ENCODE peak calls at places on chromosomes 6 and 20, in nine cellular contexts. One of them, this sample, is unnamed.

GRCh38 chr6:48032156-48032555 is 78.8 kb downstream of the PTCHD4 start:
- DNase-seq in transverse colon: no peak
- DNase-seq in omental fat pad: no peak
- DNase-seq in progenitor cell of endocrine pancreas: no peak
- DNase-seq in astrocyte of the cerebellum: peak
- DNase-seq in GM12865: no peak
- DNase-seq in Calu3: no peak
- DNase-seq in HFFc6: peak
- DNase-seq in colonic mucosa: no peak
- DNase-seq in this sample: no peak

GRCh38 chr6:6890400-6890858 is 217.3 kb upstream of the RREB1 start:
- DNase-seq in Calu3: peak
- DNase-seq in colonic mucosa: peak
- DNase-seq in progenitor cell of endocrine pancreas: no peak
- DNase-seq in GM12865: no peak
- DNase-seq in omental fat pad: no peak
- DNase-seq in astrocyte of the cerebellum: no peak
- DNase-seq in transverse colon: peak
- DNase-seq in HFFc6: no peak
- DNase-seq in this sample: no peak

GRCh38 chr6:47288245-47289090 is 21.2 kb downstream of the TNFRSF21 start:
- DNase-seq in progenitor cell of endocrine pancreas: no peak
- DNase-seq in omental fat pad: no peak
- DNase-seq in transverse colon: no peak
- DNase-seq in colonic mucosa: no peak
- DNase-seq in Calu3: no peak
- DNase-seq in GM12865: no peak
- DNase-seq in HFFc6: no peak
- DNase-seq in astrocyte of the cerebellum: no peak
- DNase-seq in this sample: no peak

GRCh38 chr6:15656145-15656544 is 6.7 kb downstream of the DTNBP1 start:
- DNase-seq in astrocyte of the cerebellum: no peak
- DNase-seq in HFFc6: no peak
- DNase-seq in Calu3: no peak
- DNase-seq in GM12865: no peak
- DNase-seq in colonic mucosa: no peak
- DNase-seq in progenitor cell of endocrine pancreas: no peak
- DNase-seq in omental fat pad: no peak
- DNase-seq in transverse colon: no peak
- DNase-seq in this sample: no peak

GRCh38 chr6:6752129-6752528 is 163.6 kb downstream of the LY86 start:
- DNase-seq in progenitor cell of endocrine pancreas: no peak
- DNase-seq in omental fat pad: no peak
- DNase-seq in Calu3: no peak
- DNase-seq in transverse colon: peak
- DNase-seq in colonic mucosa: peak
- DNase-seq in HFFc6: no peak
- DNase-seq in GM12865: no peak
- DNase-seq in astrocyte of the cerebellum: peak
- DNase-seq in this sample: no peak

GRCh38 chr20:52275243-52275817 is 83.8 kb upstream of the ZFP64 start:
- DNase-seq in transverse colon: no peak
- DNase-seq in Calu3: no peak
- DNase-seq in omental fat pad: no peak
- DNase-seq in colonic mucosa: no peak
- DNase-seq in GM12865: no peak
- DNase-seq in HFFc6: no peak
- DNase-seq in astrocyte of the cerebellum: no peak
- DNase-seq in progenitor cell of endocrine pancreas: no peak
- DNase-seq in this sample: no peak

GRCh38 chr6:36328600-36328999 is 8.1 kb downstream of the BNIP5 start:
- DNase-seq in colonic mucosa: no peak
- DNase-seq in GM12865: no peak
- DNase-seq in Calu3: no peak
- DNase-seq in HFFc6: no peak
- DNase-seq in progenitor cell of endocrine pancreas: no peak
- DNase-seq in astrocyte of the cerebellum: no peak
- DNase-seq in transverse colon: no peak
- DNase-seq in omental fat pad: no peak
- DNase-seq in this sample: no peak

GRCh38 chr20:37733416-37733815 is 39.6 kb downstream of the CTNNBL1 start:
- DNase-seq in omental fat pad: no peak
- DNase-seq in astrocyte of the cerebellum: no peak
- DNase-seq in HFFc6: no peak
- DNase-seq in GM12865: no peak
- DNase-seq in progenitor cell of endocrine pancreas: no peak
- DNase-seq in transverse colon: no peak
- DNase-seq in Calu3: no peak
- DNase-seq in colonic mucosa: no peak
- DNase-seq in this sample: no peak

GRCh38 chr6:113015249-113015648 is 668.1 kb downstream of the RFPL4B start:
- DNase-seq in omental fat pad: no peak
- DNase-seq in Calu3: no peak
- DNase-seq in transverse colon: no peak
- DNase-seq in HFFc6: peak
- DNase-seq in progenitor cell of endocrine pancreas: no peak
- DNase-seq in astrocyte of the cerebellum: no peak
- DNase-seq in GM12865: no peak
- DNase-seq in colonic mucosa: no peak
- DNase-seq in this sample: no peak

GRCh38 chr6:26659042-26659359 is 545 bp downstream of the ZNF322 start:
- DNase-seq in omental fat pad: no peak
- DNase-seq in colonic mucosa: no peak
- DNase-seq in HFFc6: no peak
- DNase-seq in astrocyte of the cerebellum: no peak
- DNase-seq in GM12865: no peak
- DNase-seq in transverse colon: no peak
- DNase-seq in Calu3: no peak
- DNase-seq in progenitor cell of endocrine pancreas: no peak
- DNase-seq in this sample: peak

GRCh38 chr6:151391021-151391470 is 313 bp downstream of the ZBTB2 start:
- DNase-seq in astrocyte of the cerebellum: no peak
- DNase-seq in colonic mucosa: peak
- DNase-seq in GM12865: peak
- DNase-seq in Calu3: peak
- DNase-seq in omental fat pad: peak
- DNase-seq in HFFc6: peak
- DNase-seq in transverse colon: peak
- DNase-seq in progenitor cell of endocrine pancreas: peak
- DNase-seq in this sample: peak

GRCh38 chr6:169420912-169421543 is 167.4 kb upstream of the THBS2 start:
- DNase-seq in progenitor cell of endocrine pancreas: peak
- DNase-seq in transverse colon: peak
- DNase-seq in omental fat pad: no peak
- DNase-seq in astrocyte of the cerebellum: no peak
- DNase-seq in GM12865: peak
- DNase-seq in Calu3: no peak
- DNase-seq in colonic mucosa: no peak
- DNase-seq in HFFc6: peak
- DNase-seq in this sample: no peak

GRCh38 chr6:93136111-93136510 is 283.2 kb downstream of the EPHA7 start:
- DNase-seq in progenitor cell of endocrine pancreas: no peak
- DNase-seq in astrocyte of the cerebellum: no peak
- DNase-seq in colonic mucosa: no peak
- DNase-seq in GM12865: no peak
- DNase-seq in omental fat pad: no peak
- DNase-seq in Calu3: no peak
- DNase-seq in HFFc6: no peak
- DNase-seq in transverse colon: no peak
- DNase-seq in this sample: no peak

GRCh38 chr20:23654005-23654404 is 16.2 kb upstream of the CST3 start:
- DNase-seq in transverse colon: no peak
- DNase-seq in Calu3: no peak
- DNase-seq in omental fat pad: no peak
- DNase-seq in astrocyte of the cerebellum: no peak
- DNase-seq in GM12865: no peak
- DNase-seq in colonic mucosa: no peak
- DNase-seq in HFFc6: no peak
- DNase-seq in progenitor cell of endocrine pancreas: no peak
- DNase-seq in this sample: no peak

GRCh38 chr6:108408453-108408852 is 113.6 kb downstream of the AFG1L start:
- DNase-seq in Calu3: no peak
- DNase-seq in progenitor cell of endocrine pancreas: no peak
- DNase-seq in colonic mucosa: no peak
- DNase-seq in HFFc6: no peak
- DNase-seq in astrocyte of the cerebellum: no peak
- DNase-seq in GM12865: no peak
- DNase-seq in omental fat pad: no peak
- DNase-seq in transverse colon: no peak
- DNase-seq in this sample: no peak

GRCh38 chr6:4858194-4859028 is 82.2 kb downstream of the CDYL start:
- DNase-seq in HFFc6: no peak
- DNase-seq in omental fat pad: no peak
- DNase-seq in astrocyte of the cerebellum: no peak
- DNase-seq in progenitor cell of endocrine pancreas: no peak
- DNase-seq in Calu3: no peak
- DNase-seq in colonic mucosa: peak
- DNase-seq in GM12865: no peak
- DNase-seq in transverse colon: no peak
- DNase-seq in this sample: no peak

GRCh38 chr20:17587831-17588230 is 18.0 kb downstream of the DSTN start:
- DNase-seq in HFFc6: no peak
- DNase-seq in progenitor cell of endocrine pancreas: no peak
- DNase-seq in colonic mucosa: no peak
- DNase-seq in Calu3: no peak
- DNase-seq in transverse colon: no peak
- DNase-seq in GM12865: no peak
- DNase-seq in astrocyte of the cerebellum: no peak
- DNase-seq in omental fat pad: no peak
- DNase-seq in this sample: no peak

GRCh38 chr20:46308258-46309157 is at the start of gene CDH22:
- DNase-seq in progenitor cell of endocrine pancreas: peak
- DNase-seq in colonic mucosa: no peak
- DNase-seq in omental fat pad: no peak
- DNase-seq in HFFc6: peak
- DNase-seq in Calu3: peak
- DNase-seq in GM12865: peak
- DNase-seq in astrocyte of the cerebellum: no peak
- DNase-seq in transverse colon: no peak
- DNase-seq in this sample: peak

DNA sequence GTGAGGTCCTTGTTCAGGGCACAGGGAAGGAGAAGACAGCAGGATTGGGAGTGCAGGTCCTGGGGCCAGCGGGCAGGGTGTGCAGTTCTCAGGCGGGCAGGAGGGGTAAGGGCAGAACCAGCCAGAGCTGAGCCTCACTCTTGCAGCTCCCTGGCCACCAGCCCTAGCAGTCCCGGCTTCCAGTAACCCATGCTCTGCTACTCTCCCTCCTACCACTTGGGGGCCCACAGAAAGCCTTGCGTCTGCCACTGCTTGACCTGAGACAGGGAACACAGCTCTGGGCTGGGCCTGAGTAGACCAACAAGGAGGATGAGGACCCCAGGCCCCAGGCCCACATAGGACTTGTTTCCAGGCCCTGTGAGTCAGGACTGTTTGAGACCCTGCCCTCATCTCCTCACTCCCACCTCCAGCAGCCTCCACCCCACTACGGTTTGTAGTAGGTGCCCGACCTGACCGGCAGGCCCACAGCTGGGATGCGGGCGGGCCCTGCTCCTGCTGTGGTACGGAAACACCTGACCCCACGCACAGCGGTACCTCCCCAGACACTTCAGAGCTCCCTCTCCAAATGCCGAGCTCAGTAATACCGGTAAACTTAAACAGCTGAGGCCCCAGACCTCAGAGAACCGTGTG is 39.2 kb downstream of the KCNK5 start:
- DNase-seq in omental fat pad: no peak
- DNase-seq in GM12865: peak
- DNase-seq in astrocyte of the cerebellum: no peak
- DNase-seq in progenitor cell of endocrine pancreas: peak
- DNase-seq in colonic mucosa: peak
- DNase-seq in HFFc6: no peak
- DNase-seq in Calu3: peak
- DNase-seq in transverse colon: peak
- DNase-seq in this sample: peak
- TF ChIP-seq CTCF in omental fat pad: no peak
- TF ChIP-seq CTCF in GM12865: peak
- TF ChIP-seq CTCF in astrocyte of the cerebellum: peak
- TF ChIP-seq CTCF in progenitor cell of endocrine pancreas: peak
- TF ChIP-seq CTCF in colonic mucosa: peak
- TF ChIP-seq CTCF in HFFc6: no peak
- TF ChIP-seq CTCF in Calu3: peak
- TF ChIP-seq CTCF in transverse colon: peak
- TF ChIP-seq CTCF in this sample: peak

GRCh38 chr20:48544402-48545333 is 283.1 kb downstream of the PREX1 start:
- DNase-seq in HFFc6: no peak
- DNase-seq in Calu3: peak
- DNase-seq in transverse colon: peak
- DNase-seq in astrocyte of the cerebellum: no peak
- DNase-seq in GM12865: no peak
- DNase-seq in colonic mucosa: no peak
- DNase-seq in omental fat pad: no peak
- DNase-seq in progenitor cell of endocrine pancreas: no peak
- DNase-seq in this sample: no peak
- TF ChIP-seq CTCF in HFFc6: no peak
- TF ChIP-seq CTCF in Calu3: no peak
- TF ChIP-seq CTCF in transverse colon: no peak
- TF ChIP-seq CTCF in astrocyte of the cerebellum: no peak
- TF ChIP-seq CTCF in GM12865: no peak
- TF ChIP-seq CTCF in colonic mucosa: no peak
- TF ChIP-seq CTCF in omental fat pad: no peak
- TF ChIP-seq CTCF in progenitor cell of endocrine pancreas: no peak
- TF ChIP-seq CTCF in this sample: peak

DNA sequence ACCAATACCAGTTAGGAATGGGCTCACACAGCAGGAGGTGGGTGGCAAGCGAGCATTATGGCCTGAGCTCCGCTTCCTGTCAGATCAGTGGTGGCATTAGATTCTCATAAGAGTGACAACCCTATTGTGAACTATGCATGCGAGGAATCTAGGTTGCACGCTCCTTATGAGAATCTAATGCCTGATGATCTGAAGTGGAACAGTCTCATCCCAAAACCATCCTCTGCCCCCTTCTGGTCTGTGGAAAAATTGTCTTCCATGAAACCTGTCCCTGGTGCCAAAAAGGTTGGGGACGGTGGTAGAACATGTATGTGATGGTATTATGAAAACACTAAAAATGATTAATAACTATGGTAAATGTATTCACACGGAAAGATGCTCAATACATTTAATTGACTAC is 99.7 kb upstream of the HIVEP1 start:
- DNase-seq in HFFc6: no peak
- DNase-seq in progenitor cell of endocrine pancreas: no peak
- DNase-seq in colonic mucosa: no peak
- DNase-seq in GM12865: peak
- DNase-seq in omental fat pad: no peak
- DNase-seq in transverse colon: no peak
- DNase-seq in Calu3: no peak
- DNase-seq in astrocyte of the cerebellum: no peak
- DNase-seq in this sample: no peak
- TF ChIP-seq CTCF in HFFc6: peak
- TF ChIP-seq CTCF in progenitor cell of endocrine pancreas: no peak
- TF ChIP-seq CTCF in colonic mucosa: no peak
- TF ChIP-seq CTCF in GM12865: no peak
- TF ChIP-seq CTCF in omental fat pad: no peak
- TF ChIP-seq CTCF in transverse colon: no peak
- TF ChIP-seq CTCF in Calu3: no peak
- TF ChIP-seq CTCF in astrocyte of the cerebellum: no peak
- TF ChIP-seq CTCF in this sample: no peak

GRCh38 chr6:30612213-30612612 is 4.8 kb downstream of the PPP1R10 start:
- DNase-seq in GM12865: no peak
- DNase-seq in Calu3: no peak
- DNase-seq in progenitor cell of endocrine pancreas: no peak
- DNase-seq in HFFc6: peak
- DNase-seq in transverse colon: no peak
- DNase-seq in colonic mucosa: no peak
- DNase-seq in omental fat pad: no peak
- DNase-seq in astrocyte of the cerebellum: no peak
- DNase-seq in this sample: no peak
- TF ChIP-seq CTCF in GM12865: no peak
- TF ChIP-seq CTCF in Calu3: no peak
- TF ChIP-seq CTCF in progenitor cell of endocrine pancreas: peak
- TF ChIP-seq CTCF in HFFc6: peak
- TF ChIP-seq CTCF in transverse colon: no peak
- TF ChIP-seq CTCF in colonic mucosa: no peak
- TF ChIP-seq CTCF in omental fat pad: no peak
- TF ChIP-seq CTCF in astrocyte of the cerebellum: peak
- TF ChIP-seq CTCF in this sample: no peak